ENCODE peak calls at places on chromosomes 2 and 18, in five cellular contexts. One of them, this sample, is unnamed.

GRCh38 chr2:96802281-96802595 is 13.8 kb upstream of the CNNM3 start:
- DNase-seq in CD8-positive, alpha-beta T cell: no peak
- DNase-seq in mammary epithelial cell: no peak
- DNase-seq in esophagus squamous epithelium: no peak
- DNase-seq in HL-60: no peak
- DNase-seq in this sample: no peak

GRCh38 chr18:8469793-8470192 is 139.4 kb upstream of the RAB12 start:
- DNase-seq in esophagus squamous epithelium: no peak
- DNase-seq in CD8-positive, alpha-beta T cell: no peak
- DNase-seq in mammary epithelial cell: peak; percentile 19
- DNase-seq in HL-60: no peak
- DNase-seq in this sample: no peak

GRCh38 chr18:58222439-58223125 is 178.6 kb downstream of the NEDD4L start:
- DNase-seq in mammary epithelial cell: peak; percentile 54
- DNase-seq in esophagus squamous epithelium: no peak
- DNase-seq in HL-60: no peak
- DNase-seq in CD8-positive, alpha-beta T cell: no peak
- DNase-seq in this sample: peak; percentile 61

GRCh38 chr2:85116207-85116606 is 17.0 kb upstream of the TCF7L1 start:
- DNase-seq in mammary epithelial cell: no peak
- DNase-seq in CD8-positive, alpha-beta T cell: no peak
- DNase-seq in HL-60: no peak
- DNase-seq in esophagus squamous epithelium: no peak
- DNase-seq in this sample: no peak

GRCh38 chr2:72993147-72993546 is 75.8 kb downstream of the EMX1 start:
- DNase-seq in mammary epithelial cell: no peak
- DNase-seq in CD8-positive, alpha-beta T cell: peak; percentile 26
- DNase-seq in HL-60: peak; percentile 13
- DNase-seq in esophagus squamous epithelium: no peak
- DNase-seq in this sample: peak; percentile 30

GRCh38 chr18:66754335-66754734 is 150.4 kb upstream of the CDH19 start:
- DNase-seq in CD8-positive, alpha-beta T cell: no peak
- DNase-seq in esophagus squamous epithelium: no peak
- DNase-seq in HL-60: no peak
- DNase-seq in mammary epithelial cell: no peak
- DNase-seq in this sample: no peak

GRCh38 chr2:200966770-200967169 is 3.3 kb upstream of the ORC2 start:
- DNase-seq in HL-60: no peak
- DNase-seq in CD8-positive, alpha-beta T cell: no peak
- DNase-seq in esophagus squamous epithelium: no peak
- DNase-seq in mammary epithelial cell: peak; percentile 80
- DNase-seq in this sample: peak; percentile 23

GRCh38 chr2:187580462-187581124 is 26.4 kb upstream of the TFPI start:
- DNase-seq in esophagus squamous epithelium: no peak
- DNase-seq in mammary epithelial cell: peak; percentile 36
- DNase-seq in CD8-positive, alpha-beta T cell: no peak
- DNase-seq in HL-60: no peak
- DNase-seq in this sample: peak; percentile 35

GRCh38 chr18:57864615-57865121 is 61.6 kb upstream of the ATP8B1 start:
- DNase-seq in mammary epithelial cell: peak; percentile 65
- DNase-seq in HL-60: no peak
- DNase-seq in CD8-positive, alpha-beta T cell: no peak
- DNase-seq in esophagus squamous epithelium: no peak
- DNase-seq in this sample: no peak

GRCh38 chr2:28544915-28545589 is 49.2 kb downstream of the PLB1 start:
- DNase-seq in HL-60: no peak
- DNase-seq in esophagus squamous epithelium: no peak
- DNase-seq in mammary epithelial cell: peak; percentile 53
- DNase-seq in CD8-positive, alpha-beta T cell: no peak
- DNase-seq in this sample: peak; percentile 48

GRCh38 chr2:47190188-47190818 is 35.2 kb upstream of the STPG4 start:
- DNase-seq in esophagus squamous epithelium: no peak
- DNase-seq in CD8-positive, alpha-beta T cell: no peak
- DNase-seq in mammary epithelial cell: no peak
- DNase-seq in HL-60: no peak
- DNase-seq in this sample: peak; percentile 90

GRCh38 chr2:165055081-165055879 is 100.0 kb upstream of the SLC38A11 start:
- DNase-seq in mammary epithelial cell: no peak
- DNase-seq in HL-60: no peak
- DNase-seq in CD8-positive, alpha-beta T cell: no peak
- DNase-seq in esophagus squamous epithelium: no peak
- DNase-seq in this sample: no peak

GRCh38 chr2:185780890-185781289 is 42.3 kb downstream of the FSIP2 start:
- DNase-seq in esophagus squamous epithelium: no peak
- DNase-seq in mammary epithelial cell: no peak
- DNase-seq in CD8-positive, alpha-beta T cell: no peak
- DNase-seq in HL-60: no peak
- DNase-seq in this sample: no peak

GRCh38 chr2:58870704-58871103 is 629.6 kb upstream of the FANCL start:
- DNase-seq in CD8-positive, alpha-beta T cell: no peak
- DNase-seq in HL-60: no peak
- DNase-seq in mammary epithelial cell: no peak
- DNase-seq in esophagus squamous epithelium: no peak
- DNase-seq in this sample: no peak

GRCh38 chr2:153873062-153874048 is 1.6 kb downstream of the GALNT13 start:
- DNase-seq in mammary epithelial cell: no peak
- DNase-seq in HL-60: no peak
- DNase-seq in esophagus squamous epithelium: no peak
- DNase-seq in CD8-positive, alpha-beta T cell: no peak
- DNase-seq in this sample: no peak

GRCh38 chr2:130332271-130333073 is 10.2 kb upstream of the IMP4 start:
- DNase-seq in mammary epithelial cell: peak; percentile 82
- DNase-seq in CD8-positive, alpha-beta T cell: peak; percentile 51
- DNase-seq in HL-60: peak; percentile 49
- DNase-seq in esophagus squamous epithelium: no peak
- DNase-seq in this sample: peak; percentile 73

GRCh38 chr18:8602557-8602956 is 6.7 kb upstream of the RAB12 start:
- DNase-seq in esophagus squamous epithelium: no peak
- DNase-seq in CD8-positive, alpha-beta T cell: no peak
- DNase-seq in mammary epithelial cell: no peak
- DNase-seq in HL-60: no peak
- DNase-seq in this sample: no peak

GRCh38 chr2:189481071-189481470 is 39.8 kb downstream of the WDR75 start:
- DNase-seq in CD8-positive, alpha-beta T cell: no peak
- DNase-seq in HL-60: no peak
- DNase-seq in mammary epithelial cell: no peak
- DNase-seq in esophagus squamous epithelium: no peak
- DNase-seq in this sample: no peak

GRCh38 chr2:174338626-174339570 is 4.1 kb downstream of the SP9 start:
- DNase-seq in mammary epithelial cell: no peak
- DNase-seq in esophagus squamous epithelium: no peak
- DNase-seq in HL-60: no peak
- DNase-seq in CD8-positive, alpha-beta T cell: no peak
- DNase-seq in this sample: no peak

GRCh38 chr18:37654034-37654433 is 88.4 kb upstream of the CELF4 start:
- DNase-seq in CD8-positive, alpha-beta T cell: no peak
- DNase-seq in HL-60: no peak
- DNase-seq in mammary epithelial cell: no peak
- DNase-seq in esophagus squamous epithelium: no peak
- DNase-seq in this sample: no peak

GRCh38 chr2:19614066-19614465 is 255.6 kb upstream of the OSR1 start:
- DNase-seq in mammary epithelial cell: peak; percentile 77
- DNase-seq in esophagus squamous epithelium: no peak
- DNase-seq in HL-60: no peak
- DNase-seq in CD8-positive, alpha-beta T cell: no peak
- DNase-seq in this sample: no peak

GRCh38 chr2:238320246-238320647 is at the start of gene TRAF3IP1:
- DNase-seq in mammary epithelial cell: peak; percentile 92
- DNase-seq in CD8-positive, alpha-beta T cell: peak; percentile 80
- DNase-seq in HL-60: peak; percentile 63
- DNase-seq in esophagus squamous epithelium: peak; percentile 7
- DNase-seq in this sample: peak; percentile 100

GRCh38 chr2:113192459-113193100 is 18.8 kb downstream of the PSD4 start:
- DNase-seq in CD8-positive, alpha-beta T cell: no peak
- DNase-seq in mammary epithelial cell: no peak
- DNase-seq in esophagus squamous epithelium: no peak
- DNase-seq in HL-60: no peak
- DNase-seq in this sample: no peak

GRCh38 chr2:142395294-142395693 is 264.5 kb upstream of the LRP1B start:
- DNase-seq in HL-60: no peak
- DNase-seq in CD8-positive, alpha-beta T cell: no peak
- DNase-seq in esophagus squamous epithelium: no peak
- DNase-seq in mammary epithelial cell: no peak
- DNase-seq in this sample: no peak

GRCh38 chr18:31041346-31042067 is 1.0 kb downstream of the DSC3 start:
- DNase-seq in CD8-positive, alpha-beta T cell: no peak
- DNase-seq in mammary epithelial cell: peak; percentile 73
- DNase-seq in esophagus squamous epithelium: no peak
- DNase-seq in HL-60: no peak
- DNase-seq in this sample: no peak
- H3K27ac ChIP-seq in CD8-positive, alpha-beta T cell: no peak overlapping the region
- H3K27ac ChIP-seq in mammary epithelial cell: peak overlapping the region; percentile 88
- H3K27ac ChIP-seq in esophagus squamous epithelium: peak overlapping the region; percentile 93
- H3K27ac ChIP-seq in HL-60: no peak overlapping the region
- H3K27ac ChIP-seq in this sample: no peak overlapping the region

GRCh38 chr2:183614797-183615429 is 490.7 kb downstream of the NUP35 start:
- DNase-seq in HL-60: no peak
- DNase-seq in mammary epithelial cell: no peak
- DNase-seq in esophagus squamous epithelium: no peak
- DNase-seq in CD8-positive, alpha-beta T cell: no peak
- DNase-seq in this sample: no peak
- H3K27ac ChIP-seq in HL-60: no peak overlapping the region
- H3K27ac ChIP-seq in mammary epithelial cell: no peak overlapping the region
- H3K27ac ChIP-seq in esophagus squamous epithelium: no peak overlapping the region
- H3K27ac ChIP-seq in CD8-positive, alpha-beta T cell: no peak overlapping the region
- H3K27ac ChIP-seq in this sample: no peak overlapping the region

GRCh38 chr2:44124502-44124901 is 44.2 kb upstream of the PPM1B start:
- DNase-seq in mammary epithelial cell: no peak
- DNase-seq in HL-60: no peak
- DNase-seq in CD8-positive, alpha-beta T cell: no peak
- DNase-seq in esophagus squamous epithelium: no peak
- DNase-seq in this sample: no peak
- H3K27ac ChIP-seq in mammary epithelial cell: no peak overlapping the region
- H3K27ac ChIP-seq in HL-60: no peak overlapping the region
- H3K27ac ChIP-seq in CD8-positive, alpha-beta T cell: no peak overlapping the region
- H3K27ac ChIP-seq in esophagus squamous epithelium: no peak overlapping the region
- H3K27ac ChIP-seq in this sample: no peak overlapping the region

GRCh38 chr2:20637147-20637546 is 13.8 kb downstream of the HS1BP3 start:
- DNase-seq in HL-60: no peak
- DNase-seq in CD8-positive, alpha-beta T cell: no peak
- DNase-seq in esophagus squamous epithelium: no peak
- DNase-seq in mammary epithelial cell: no peak
- DNase-seq in this sample: no peak
- H3K27ac ChIP-seq in HL-60: no peak overlapping the region
- H3K27ac ChIP-seq in CD8-positive, alpha-beta T cell: no peak overlapping the region
- H3K27ac ChIP-seq in esophagus squamous epithelium: peak overlapping the region; percentile 67
- H3K27ac ChIP-seq in mammary epithelial cell: no peak overlapping the region
- H3K27ac ChIP-seq in this sample: no peak overlapping the region

DNA sequence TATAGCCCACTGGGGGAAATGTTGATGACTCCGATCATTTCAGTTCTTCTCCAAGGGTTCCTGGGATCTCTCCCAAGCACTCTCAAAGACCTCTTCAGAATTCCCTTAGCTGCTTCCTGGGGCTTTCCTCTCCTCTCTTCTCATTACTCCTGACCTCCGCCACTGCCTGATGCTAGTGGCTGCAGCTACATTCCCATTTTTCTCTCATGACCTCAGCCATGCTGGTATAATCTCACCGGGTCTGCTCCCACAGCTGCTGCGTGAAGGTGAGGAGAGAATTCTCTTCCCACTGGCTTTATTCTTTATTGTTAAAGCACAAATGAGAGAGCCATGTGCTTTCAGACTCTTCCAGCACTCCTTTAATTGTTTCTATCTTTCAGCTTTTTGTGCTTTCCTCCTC is 312.0 kb upstream of the ETAA1 start:
- DNase-seq in esophagus squamous epithelium: no peak
- DNase-seq in mammary epithelial cell: no peak
- DNase-seq in CD8-positive, alpha-beta T cell: no peak
- DNase-seq in HL-60: no peak
- DNase-seq in this sample: no peak
- H3K27ac ChIP-seq in esophagus squamous epithelium: no peak overlapping the region
- H3K27ac ChIP-seq in mammary epithelial cell: no peak overlapping the region
- H3K27ac ChIP-seq in CD8-positive, alpha-beta T cell: no peak overlapping the region
- H3K27ac ChIP-seq in HL-60: no peak overlapping the region
- H3K27ac ChIP-seq in this sample: no peak overlapping the region

DNA sequence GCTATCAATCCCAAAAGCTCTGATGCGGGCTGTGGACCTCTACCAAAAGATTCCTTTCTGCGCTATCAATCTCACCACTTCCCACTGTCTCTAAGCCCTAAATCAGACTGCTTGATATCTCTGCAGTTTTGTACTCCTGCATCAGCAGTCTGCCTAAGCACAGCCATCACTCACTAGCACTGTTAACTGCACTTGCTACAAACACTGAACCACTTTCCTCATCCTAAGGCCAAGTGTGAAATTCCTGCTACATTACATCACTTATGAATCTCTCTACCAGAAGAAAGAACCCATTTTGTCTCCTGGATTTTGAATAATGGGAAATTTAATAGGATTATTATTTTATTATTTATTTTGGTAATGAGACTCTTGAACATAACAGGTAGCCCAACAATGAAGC is 237.1 kb downstream of the HNMT start:
- DNase-seq in CD8-positive, alpha-beta T cell: no peak
- DNase-seq in esophagus squamous epithelium: no peak
- DNase-seq in HL-60: no peak
- DNase-seq in mammary epithelial cell: peak; percentile 17
- DNase-seq in this sample: no peak
- H3K27ac ChIP-seq in CD8-positive, alpha-beta T cell: no peak overlapping the region
- H3K27ac ChIP-seq in esophagus squamous epithelium: no peak overlapping the region
- H3K27ac ChIP-seq in HL-60: no peak overlapping the region
- H3K27ac ChIP-seq in mammary epithelial cell: no peak overlapping the region
- H3K27ac ChIP-seq in this sample: no peak overlapping the region